ENCODE peak calls at places on chromosomes 5 and 9, in nine cellular contexts. T, L, P, Y, E, C, W, A and V are unnamed samples.

GRCh38 chr9:32966036-32966435 is 35.4 kb downstream of the APTX start:
- DNase-seq in Y (no peak), C (no peak), E (no peak), A (no peak), T (no peak), L (no peak), P (no peak), W (no peak), V (no peak)

GRCh38 chr5:33148076-33148501 is 292.7 kb upstream of the TARS1 start:
- DNase-seq in P (peak), T (peak), C (peak), Y (no peak), L (no peak), E (no peak), W (no peak), A (no peak), V (no peak)

GRCh38 chr5:152505442-152506042 is 100.5 kb upstream of the NMUR2 start:
- DNase-seq in A (peak), C (peak), E (no peak), W (peak), P (peak), T (peak), Y (peak), L (peak), V (peak)

GRCh38 chr5:172487671-172488070 is 33.3 kb upstream of the SH3PXD2B start:
- DNase-seq in T (no peak), P (no peak), Y (no peak), W (no peak), A (no peak), L (no peak), C (no peak), E (no peak), V (no peak)

GRCh38 chr9:111399772-111400563 is 69.9 kb upstream of the OR2K2 start:
- DNase-seq in L (peak), A (no peak), T (peak), W (peak), P (peak), C (peak), Y (peak), E (no peak), V (no peak)

GRCh38 chr9:136882109-136882946 is 4.0 kb upstream of the TRAF2 start:
- DNase-seq in W (peak), E (peak), Y (no peak), T (peak), C (peak), P (peak), A (peak), L (peak), V (no peak)

GRCh38 chr9:93574091-93574899 is 2.1 kb upstream of the PHF2 start:
- DNase-seq in Y (no peak), L (no peak), A (no peak), T (no peak), C (no peak), E (no peak), P (no peak), W (no peak), V (no peak)

GRCh38 chr5:98341038-98341710 is 432.3 kb upstream of the RGMB start:
- DNase-seq in W (no peak), C (no peak), E (no peak), L (no peak), A (no peak), T (no peak), Y (no peak), P (no peak), V (no peak)

GRCh38 chr5:136511046-136511445 is 145.7 kb upstream of the TRPC7 start:
- DNase-seq in L (no peak), E (no peak), T (no peak), W (no peak), A (no peak), C (no peak), Y (no peak), P (no peak), V (no peak)

GRCh38 chr5:150570333-150570732 is 62.4 kb downstream of the NDST1 start:
- DNase-seq in T (no peak), E (no peak), Y (no peak), C (no peak), L (peak), A (no peak), P (no peak), W (no peak), V (no peak)

GRCh38 chr9:113540466-113540865 is 76.9 kb downstream of the RGS3 start:
- DNase-seq in A (no peak), T (no peak), P (no peak), W (no peak), L (no peak), C (no peak), Y (no peak), E (no peak), V (no peak)

GRCh38 chr9:92952861-92953620 is 5.7 kb downstream of the FGD3 start:
- DNase-seq in L (peak), C (no peak), A (no peak), T (no peak), Y (no peak), P (no peak), E (no peak), W (no peak), V (no peak)

GRCh38 chr5:54883374-54884194 is 101.8 kb downstream of the ESM1 start:
- DNase-seq in W (no peak), P (no peak), Y (peak), A (peak), T (no peak), L (peak), C (no peak), E (no peak), V (no peak)

GRCh38 chr5:66987949-66988838 is 208.4 kb downstream of the CD180 start:
- DNase-seq in Y (peak), C (peak), A (peak), P (peak), T (no peak), L (peak), E (no peak), W (no peak), V (no peak)

GRCh38 chr5:94969174-94969573 is 315.7 kb downstream of the MCTP1 start:
- DNase-seq in C (no peak), T (peak), A (no peak), Y (peak), E (no peak), W (peak), L (no peak), P (no peak), V (no peak)

GRCh38 chr5:82387819-82388166 is 109.6 kb upstream of the RPS23 start:
- DNase-seq in L (peak), P (no peak), C (no peak), Y (no peak), W (no peak), A (no peak), E (no peak), T (no peak), V (no peak)

GRCh38 chr5:5374034-5374715 is 48.3 kb upstream of the ICE1 start:
- DNase-seq in Y (no peak), T (no peak), C (no peak), W (no peak), A (no peak), E (no peak), P (no peak), L (no peak), V (no peak)

GRCh38 chr5:16179936-16180788 is 571 bp upstream of the MARCHF11 start:
- DNase-seq in W (no peak), C (no peak), L (no peak), A (no peak), P (no peak), Y (peak), E (no peak), T (no peak), V (no peak)

GRCh38 chr9:3948826-3949578 is 350.9 kb downstream of the GLIS3 start:
- DNase-seq in W (no peak), E (no peak), L (no peak), C (no peak), A (no peak), Y (no peak), T (no peak), P (no peak), V (no peak)

GRCh38 chr5:116626272-116626723 is 51.7 kb upstream of the SEMA6A start:
- DNase-seq in P (no peak), L (no peak), E (no peak), Y (no peak), A (no peak), W (no peak), C (no peak), T (no peak), V (peak)

GRCh38 chr9:70006299-70006698 is 37.3 kb upstream of the MAMDC2 start:
- DNase-seq in A (no peak), L (no peak), P (no peak), C (no peak), T (no peak), E (no peak), W (no peak), Y (no peak), V (no peak)

GRCh38 chr5:40606077-40606765 is 73.5 kb upstream of the PTGER4 start:
- DNase-seq in A (no peak), P (no peak), W (no peak), C (no peak), Y (no peak), T (no peak), L (no peak), E (no peak), V (peak)

GRCh38 chr9:126398403-126399058 is 71.9 kb downstream of the MVB12B start:
- DNase-seq in W (no peak), E (no peak), C (peak), A (peak), Y (peak), L (peak), P (peak), T (peak), V (peak)

GRCh38 chr9:136085815-136086212 is 9.3 kb downstream of the NACC2 start:
- DNase-seq in Y (no peak), L (peak), P (no peak), A (no peak), W (no peak), E (no peak), C (no peak), T (no peak), V (no peak)

GRCh38 chr5:171688696-171689495 is 96.7 kb upstream of the SMIM23 start:
- DNase-seq in E (no peak), W (no peak), Y (no peak), P (no peak), T (no peak), C (no peak), L (peak), A (peak), V (no peak)

GRCh38 chr9:27385606-27386005 is 88.7 kb upstream of the EQTN start:
- DNase-seq in W (no peak), Y (no peak), C (no peak), E (no peak), L (no peak), P (no peak), A (no peak), T (no peak), V (no peak)

GRCh38 chr5:123720955-123721354 is 209.0 kb downstream of the CSNK1G3 start:
- DNase-seq in T (no peak), L (no peak), W (no peak), E (no peak), C (no peak), P (no peak), Y (no peak), A (no peak), V (no peak)

GRCh38 chr5:83914199-83914598 is 193.5 kb upstream of the HAPLN1 start:
- DNase-seq in W (no peak), C (no peak), P (no peak), T (no peak), E (no peak), Y (no peak), A (no peak), L (no peak), V (peak)

GRCh38 chr5:99773290-99773689 is 761.9 kb upstream of the FAM174A start:
- DNase-seq in L (no peak), Y (no peak), E (no peak), T (no peak), P (no peak), A (no peak), C (no peak), W (no peak), V (no peak)

GRCh38 chr9:114505187-114506081 is at the start of gene WHRN:
- DNase-seq in C (peak), A (peak), Y (peak), T (no peak), W (peak), L (peak), P (peak), E (no peak), V (peak)

GRCh38 chr9:82354260-82354659 is 365.7 kb downstream of the SPATA31D1 start:
- DNase-seq in E (no peak), T (no peak), Y (no peak), C (no peak), L (no peak), P (no peak), W (no peak), A (no peak), V (no peak)

GRCh38 chr9:120894404-120895226 is 17.6 kb upstream of the PHF19 start:
- DNase-seq in C (no peak), P (no peak), L (no peak), A (no peak), E (no peak), W (no peak), T (no peak), Y (peak), V (no peak)
- H3K4me3 ChIP-seq in C (no peak), P (no peak), L (no peak), A (no peak), E (no peak), W (no peak), T (no peak), Y (peak), V (no peak)

GRCh38 chr5:74179183-74179582 is 461.3 kb downstream of the ENC1 start:
- DNase-seq in W (no peak), L (no peak), A (no peak), P (no peak), Y (no peak), C (no peak), E (no peak), T (no peak), V (no peak)
- H3K27ac ChIP-seq in W (no peak), L (peak), A (no peak), P (no peak), Y (no peak), C (no peak), E (no peak), T (no peak), V (no peak)

DNA sequence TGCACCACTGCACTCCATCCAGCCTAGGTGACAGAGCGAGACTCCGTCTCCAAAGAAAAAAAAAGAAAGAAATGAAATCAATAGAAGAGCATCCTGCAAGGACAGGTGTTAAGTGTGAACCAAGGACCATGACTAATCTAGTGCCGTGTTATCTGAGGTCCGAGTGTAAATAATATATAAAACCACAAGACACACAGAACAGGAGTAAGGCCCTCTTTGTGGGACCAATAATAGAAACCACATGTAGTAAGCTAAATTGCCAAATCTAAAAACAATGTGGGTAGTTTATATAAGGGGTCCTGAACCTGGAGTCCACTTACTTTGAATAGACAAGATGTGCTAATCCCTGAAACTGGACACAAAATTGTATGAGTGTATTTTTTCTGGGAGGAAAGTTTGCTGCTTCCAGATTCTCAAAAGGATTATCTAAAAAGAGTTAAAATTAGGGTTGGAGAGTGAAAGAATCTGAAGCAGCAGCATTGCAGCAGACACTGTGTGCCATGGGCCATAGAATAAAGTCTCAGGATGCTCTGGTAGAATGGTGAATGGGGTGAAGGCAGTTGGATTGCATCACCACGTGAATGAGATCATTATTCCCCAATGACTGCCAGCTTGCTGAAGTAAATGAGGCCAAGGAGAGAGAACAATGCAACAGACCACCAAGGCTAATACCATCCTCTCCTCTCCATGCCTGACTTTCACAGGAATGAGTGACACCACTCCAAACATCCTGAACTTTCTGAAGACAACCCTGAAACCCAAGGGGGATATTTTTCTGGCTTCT is 222.7 kb downstream of the DCP2 start:
- DNase-seq in L (no peak), Y (no peak), W (no peak), P (no peak), C (no peak), T (no peak), E (no peak), A (no peak), V (no peak)
- TF ChIP-seq REST in L (no peak), Y (no peak), W (no peak), P (no peak), C (no peak), T (no peak), E (no peak), A (no peak), V (no peak)

GRCh38 chr9:96654450-96655197 is 493 bp downstream of the PRXL2C start:
- DNase-seq in C (peak), T (no peak), W (peak), P (peak), L (peak), Y (peak), A (peak), E (no peak), V (peak)
- H3K4me3 ChIP-seq in C (peak), T (peak), W (peak), P (peak), L (peak), Y (peak), A (peak), E (peak), V (peak)

GRCh38 chr5:1564182-1564748 is 40.5 kb upstream of the LPCAT1 start:
- DNase-seq in E (no peak), Y (no peak), C (peak), W (peak), P (no peak), L (no peak), A (peak), T (no peak), V (peak)
- H3K27ac ChIP-seq in E (no peak), Y (no peak), C (peak), W (no peak), P (peak), L (no peak), A (no peak), T (no peak), V (no peak)